ENCODE peak calls at places on chromosomes 11 and 22, in four cellular contexts. W is IMR-90, T is mesendoderm, F is H1. U is an unnamed sample.

GRCh38 chr11:117273550-117274289 is 17.4 kb upstream of the BACE1-AS start:
- DNase-seq in W (peak; percentile 92), T (peak; percentile 90), F (peak; percentile 17), U (no peak)

GRCh38 chr11:34154059-34154875 is 48.8 kb downstream of the NAT10 start:
- DNase-seq in W (no peak), T (no peak), F (no peak), U (no peak)

GRCh38 chr11:18671246-18671645 is 27.3 kb upstream of the TMEM86A start:
- DNase-seq in W (no peak), T (no peak), F (no peak), U (no peak)

GRCh38 chr11:8257003-8257664 is 6.5 kb downstream of the LMO1 start:
- DNase-seq in W (no peak), T (no peak), F (no peak), U (no peak)

GRCh38 chr22:33526434-33527107 is 393.7 kb downstream of the LARGE1 start:
- DNase-seq in W (no peak), T (no peak), F (no peak), U (no peak)

GRCh38 chr11:19698493-19699292 is 13.9 kb upstream of the NAV2 start:
- DNase-seq in W (peak; percentile 77), T (no peak), F (no peak), U (no peak)

GRCh38 chr22:50737728-50738648 is at the start of gene ACR:
- DNase-seq in W (no peak), T (no peak), F (no peak), U (no peak)

GRCh38 chr11:78961938-78962701 is 387.5 kb upstream of the NARS2 start:
- DNase-seq in W (peak; percentile 48), T (peak; percentile 91), F (no peak), U (peak; percentile 91)

GRCh38 chr11:126661051-126661450 is 305.6 kb downstream of the ST3GAL4 start:
- DNase-seq in W (no peak), T (no peak), F (no peak), U (no peak)

GRCh38 chr11:28169816-28170215 is 61.6 kb downstream of the METTL15 start:
- DNase-seq in W (peak; percentile 71), T (no peak), F (no peak), U (no peak)

GRCh38 chr11:92304271-92304670 is 79.7 kb downstream of the FAT3 start:
- DNase-seq in W (no peak), T (no peak), F (no peak), U (no peak)
- H4K5ac ChIP-seq in W (no peak overlapping the region), T (no peak overlapping the region), F (no peak overlapping the region), U (no peak overlapping the region)

GRCh38 chr11:61898247-61898582 is 6.9 kb upstream of the FADS3 start:
- DNase-seq in W (no peak), T (no peak), F (no peak), U (no peak)
- H3K23ac ChIP-seq in W (no peak overlapping the region), T (no peak overlapping the region), F (no peak overlapping the region), U (no peak overlapping the region)

GRCh38 chr22:40479126-40479800 is 108.9 kb downstream of the SGSM3 start:
- DNase-seq in W (no peak), T (peak; percentile 96), F (no peak), U (no peak)
- H4K5ac ChIP-seq in W (no peak overlapping the region), T (no peak overlapping the region), F (no peak overlapping the region), U (no peak overlapping the region)

GRCh38 chr22:40404251-40405177 is 34.1 kb downstream of the SGSM3 start:
- DNase-seq in W (no peak), T (no peak), F (no peak), U (no peak)

GRCh38 chr22:40403651-40404050 is 33.3 kb downstream of the SGSM3 start:
- DNase-seq in W (no peak), T (no peak), F (no peak), U (no peak)

GRCh38 chr22:40407021-40407761 is 36.8 kb downstream of the SGSM3 start:
- DNase-seq in W (no peak), T (no peak), F (no peak), U (no peak)

GRCh38 chr22:40406063-40406890 is 35.9 kb downstream of the SGSM3 start:
- DNase-seq in W (no peak), T (no peak), F (no peak), U (no peak)

GRCh38 chr22:40405178-40406062 is 35.0 kb downstream of the SGSM3 start:
- DNase-seq in W (no peak), T (no peak), F (no peak), U (no peak)
- H3K23ac ChIP-seq in W (no peak overlapping the region), T (no peak overlapping the region), F (no peak overlapping the region), U (no peak overlapping the region)

DNA sequence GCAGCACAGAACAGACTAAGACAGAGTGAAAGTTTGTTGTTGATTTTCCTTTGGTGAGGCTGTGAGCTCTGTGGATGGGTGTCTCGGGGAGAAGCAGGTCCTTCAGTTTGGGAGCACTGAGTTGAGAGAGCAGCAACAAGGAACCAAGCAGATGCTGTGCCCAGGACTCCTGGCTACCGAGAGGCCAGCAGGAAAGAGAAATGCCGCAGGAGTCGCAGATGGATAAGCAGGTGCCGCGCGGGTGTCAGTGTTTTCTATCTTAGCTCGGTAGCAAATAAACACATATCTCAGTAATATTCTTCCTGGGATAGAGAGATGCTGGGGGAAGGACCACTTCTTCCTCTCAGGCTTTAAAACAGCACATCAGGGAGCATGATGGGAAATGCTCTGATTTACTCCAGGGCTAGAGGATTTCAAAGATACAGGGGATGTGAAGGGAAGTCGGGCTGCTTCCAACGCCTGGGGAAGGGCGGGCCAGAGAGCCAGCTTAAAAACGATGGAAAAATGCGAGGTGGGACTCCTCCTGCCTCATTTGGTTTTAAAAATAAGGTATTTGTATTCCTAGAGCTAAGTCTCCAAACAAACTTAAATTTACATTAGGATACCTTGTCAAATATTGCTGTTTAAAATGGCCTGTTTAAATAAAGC is 470.8 kb upstream of the B3GAT1 start:
- DNase-seq in W (no peak), T (no peak), F (no peak), U (no peak)
- H4K5ac ChIP-seq in W (no peak overlapping the region), T (no peak overlapping the region), F (no peak overlapping the region), U (no peak overlapping the region)

GRCh38 chr11:66262191-66262590 is 6.2 kb upstream of the RAB1B start:
- DNase-seq in W (no peak), T (no peak), F (no peak), U (no peak)

GRCh38 chr11:66259976-66260375 is 8.5 kb upstream of the RAB1B start:
- DNase-seq in W (no peak), T (no peak), F (no peak), U (no peak)

GRCh38 chr11:66263231-66263630 is 5.2 kb upstream of the RAB1B start:
- DNase-seq in W (no peak), T (no peak), F (no peak), U (no peak)

GRCh38 chr11:66262696-66263095 is 5.7 kb upstream of the RAB1B start:
- DNase-seq in W (no peak), T (no peak), F (no peak), U (no peak)

GRCh38 chr11:66261578-66261977 is 6.9 kb upstream of the RAB1B start:
- DNase-seq in W (no peak), T (no peak), F (no peak), U (no peak)
- H3K23ac ChIP-seq in W (no peak overlapping the region), T (no peak overlapping the region), F (no peak overlapping the region), U (no peak overlapping the region)

U was measured in H9.